ENCODE peak calls at places on chromosome 10, in five cellular contexts. A, Y, Z, E and B are unnamed samples. For H3K4me1, the result is how much of the 10 kb centered on the place peaks cover.

GRCh38 chr10:118626953-118627352 is 31.5 kb upstream of the PRLHR start:
- DNase-seq in A (no peak), Y (no peak), Z (no peak), E (no peak), B (no peak)

GRCh38 chr10:98047009-98047741 is 16.8 kb upstream of the CRTAC1 start:
- DNase-seq in E (peak), Z (no peak), Y (no peak), A (no peak), B (no peak)

GRCh38 chr10:62803993-62804383 is 532 bp upstream of the ADO start:
- DNase-seq in A (peak), Z (no peak), Y (no peak), E (no peak), B (no peak)

GRCh38 chr10:89589091-89589725 is 53.8 kb upstream of the SLC16A12 start:
- DNase-seq in E (no peak), A (no peak), Z (no peak), Y (no peak), B (no peak)

GRCh38 chr10:10872706-10873276 is 144.9 kb upstream of the CELF2 start:
- DNase-seq in E (no peak), Z (no peak), Y (no peak), A (peak), B (no peak)

GRCh38 chr10:124126711-124127385 is 33.5 kb upstream of the CHST15 start:
- DNase-seq in Y (no peak), E (no peak), Z (no peak), A (no peak), B (no peak)

GRCh38 chr10:12372846-12373245 is 23.5 kb downstream of the CAMK1D start:
- DNase-seq in Y (no peak), A (no peak), Z (no peak), E (no peak), B (no peak)

GRCh38 chr10:85858776-85859515 is 507.6 kb downstream of the GRID1 start:
- DNase-seq in Z (no peak), A (no peak), Y (no peak), E (no peak), B (no peak)

GRCh38 chr10:128064615-128065580 is 61.3 kb downstream of the MKI67 start:
- DNase-seq in Y (no peak), E (peak), A (peak), Z (no peak), B (peak)

GRCh38 chr10:70404906-70405824 is 1.2 kb downstream of the EIF4EBP2 start:
- DNase-seq in Z (peak), E (peak), Y (peak), A (peak), B (peak)

GRCh38 chr10:9792181-9792580 is 1225.5 kb upstream of the CELF2 start:
- DNase-seq in Y (no peak), A (no peak), Z (no peak), E (no peak), B (no peak)

GRCh38 chr10:96292971-96293909 is 11.0 kb upstream of the DNTT start:
- DNase-seq in E (no peak), A (peak), Z (peak), Y (no peak), B (no peak)

GRCh38 chr10:3495281-3495680 is 289.7 kb downstream of the KLF6 start:
- DNase-seq in A (no peak), Z (no peak), Y (no peak), E (no peak), B (no peak)

GRCh38 chr10:30447125-30447799 is 13.3 kb downstream of the MAP3K8 start:
- DNase-seq in E (no peak), Y (no peak), Z (no peak), A (peak), B (no peak)

GRCh38 chr10:45460235-45460878 is 86.3 kb downstream of the ALOX5 start:
- DNase-seq in Y (no peak), A (no peak), E (no peak), Z (no peak), B (no peak)

GRCh38 chr10:121627810-121628209 is 29.6 kb upstream of the FGFR2 start:
- DNase-seq in E (no peak), A (no peak), Y (no peak), Z (no peak), B (no peak)

DNA sequence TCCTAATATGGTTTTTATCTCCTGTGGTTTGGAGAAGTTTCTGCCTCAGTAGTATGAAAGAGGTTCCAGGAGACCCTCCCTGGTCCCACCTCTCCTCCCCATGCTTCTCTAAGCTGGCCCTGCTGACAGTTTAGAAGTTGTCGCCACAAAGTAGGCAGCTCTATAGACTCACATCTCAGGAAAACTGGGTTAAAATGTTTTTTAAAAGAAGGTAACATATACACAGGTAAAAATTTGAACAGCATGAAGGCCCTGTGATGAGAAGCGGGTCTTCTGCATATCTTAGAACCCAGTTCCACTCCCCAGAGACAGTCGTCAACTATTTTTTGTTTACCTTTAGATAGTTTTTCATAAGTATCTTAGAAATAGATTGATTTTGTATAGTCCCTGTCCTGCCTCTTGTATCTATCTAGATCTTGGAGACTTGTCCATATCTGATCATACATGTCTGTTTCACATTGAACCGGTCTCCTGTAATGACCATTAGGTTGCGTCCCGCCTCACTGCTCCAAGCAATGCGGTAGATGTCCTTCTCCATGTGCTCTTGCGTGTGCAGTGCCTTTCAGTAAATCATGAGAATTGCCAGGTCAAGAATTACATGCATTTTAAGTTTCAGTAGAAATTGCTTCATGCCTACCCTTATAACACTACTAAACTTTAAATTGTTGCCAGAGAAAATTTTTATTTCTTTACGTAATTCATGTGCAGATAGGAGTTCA is 2.2 kb downstream of the DUSP5 start:
- DNase-seq in Y (no peak), Z (no peak), A (peak), E (no peak), B (no peak)
- H3K4me3 ChIP-seq in Y (peak), Z (peak), A (peak), E (peak), B (peak)

DNA sequence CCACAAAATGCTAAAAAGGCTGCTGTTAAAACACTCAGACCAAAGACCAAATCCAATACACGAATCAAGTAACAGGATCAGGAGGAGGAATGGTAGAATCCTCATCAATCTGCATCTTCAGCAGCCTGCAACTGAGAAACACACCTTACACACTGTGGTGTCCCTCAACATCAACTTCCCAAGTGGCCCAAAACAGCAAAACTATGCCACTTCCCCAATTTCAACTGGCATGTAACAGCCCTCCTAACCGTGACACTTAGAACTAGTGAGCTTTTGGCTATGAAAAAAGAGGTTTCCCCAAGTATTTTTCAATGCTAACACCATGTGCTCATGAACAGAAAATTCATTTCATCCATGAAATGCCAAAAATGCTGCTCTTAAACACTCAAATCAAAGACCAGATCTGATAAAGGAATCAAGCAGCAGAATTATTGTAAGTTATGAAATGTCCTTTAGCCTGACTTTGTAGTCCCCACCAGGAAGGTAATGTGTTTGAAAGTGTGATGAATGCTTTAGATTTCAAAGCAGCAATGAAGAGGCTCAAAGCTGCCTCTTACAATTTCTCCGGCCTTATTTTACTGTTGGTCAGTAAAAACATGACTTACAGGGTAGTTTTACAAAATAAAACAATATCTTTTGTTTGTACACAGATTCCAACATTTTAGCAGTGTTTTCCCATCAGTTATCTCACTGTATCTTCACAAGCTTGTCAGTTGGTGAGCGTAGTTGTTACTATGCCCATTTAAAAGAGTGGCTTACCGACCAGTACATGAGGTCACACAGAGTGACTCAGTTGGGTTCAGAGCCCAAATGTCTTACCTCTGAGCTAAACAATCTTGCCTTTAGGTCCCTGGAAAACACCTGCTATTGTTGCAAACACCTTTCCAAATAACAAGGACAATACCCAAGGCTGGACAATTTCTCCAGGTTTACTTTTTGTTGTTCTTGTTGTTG is 65.7 kb upstream of the ASAH2 start:
- DNase-seq in Y (no peak), Z (no peak), E (no peak), A (no peak), B (no peak)
- H3K4me1 ChIP-seq in Y (under half), Z (under half), E (under half), A (under half), B (under half)

DNA sequence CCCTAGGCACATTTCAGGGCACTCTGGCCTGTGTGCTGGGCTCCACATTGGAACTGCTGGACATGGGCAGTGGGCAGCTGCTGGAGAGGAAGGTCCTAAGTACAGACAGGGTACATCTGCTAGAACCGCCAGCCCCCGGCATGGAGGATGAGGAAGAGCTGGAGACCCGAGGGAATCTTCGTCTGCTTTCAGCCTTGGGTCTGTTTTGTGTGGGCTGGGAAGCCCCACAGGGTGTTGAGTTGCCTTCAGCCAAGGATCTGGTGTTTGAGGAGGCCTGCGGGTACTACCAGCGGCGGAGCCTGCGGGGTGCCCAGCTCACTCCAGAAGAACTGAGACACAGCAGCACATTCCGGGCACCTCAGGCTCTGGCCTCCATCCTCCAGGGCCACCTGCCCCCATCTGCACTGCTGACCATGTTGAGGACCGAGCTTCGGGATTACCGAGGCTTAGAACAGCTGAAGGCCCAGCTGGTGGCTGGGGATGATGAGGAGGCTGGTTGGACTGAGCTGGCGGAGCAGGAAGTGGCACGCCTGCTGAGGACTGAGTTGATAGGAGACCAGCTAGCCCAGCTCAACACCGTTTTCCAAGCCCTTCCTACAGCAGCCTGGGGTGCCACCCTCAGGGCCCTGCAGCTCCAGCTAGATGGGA is 1.4 kb downstream of the HPS6 start:
- DNase-seq in E (no peak), Y (peak), A (no peak), Z (no peak), B (no peak)
- H3K4me3 ChIP-seq in E (peak), Y (peak), A (peak), Z (peak), B (peak)

GRCh38 chr10:104321716-104322415 is 16.4 kb downstream of the ITPRIP start:
- DNase-seq in Z (no peak), E (no peak), A (no peak), Y (no peak), B (no peak)

GRCh38 chr10:104322416-104322782 is 15.9 kb downstream of the ITPRIP start:
- DNase-seq in Z (no peak), Y (no peak), A (no peak), E (no peak), B (peak)

GRCh38 chr10:104323721-104324686 is 14.3 kb downstream of the ITPRIP start:
- DNase-seq in Y (no peak), E (no peak), Z (no peak), A (no peak), B (peak)

GRCh38 chr10:104324931-104325330 is 13.3 kb downstream of the ITPRIP start:
- DNase-seq in A (no peak), Z (no peak), E (no peak), Y (no peak), B (no peak)

DNA sequence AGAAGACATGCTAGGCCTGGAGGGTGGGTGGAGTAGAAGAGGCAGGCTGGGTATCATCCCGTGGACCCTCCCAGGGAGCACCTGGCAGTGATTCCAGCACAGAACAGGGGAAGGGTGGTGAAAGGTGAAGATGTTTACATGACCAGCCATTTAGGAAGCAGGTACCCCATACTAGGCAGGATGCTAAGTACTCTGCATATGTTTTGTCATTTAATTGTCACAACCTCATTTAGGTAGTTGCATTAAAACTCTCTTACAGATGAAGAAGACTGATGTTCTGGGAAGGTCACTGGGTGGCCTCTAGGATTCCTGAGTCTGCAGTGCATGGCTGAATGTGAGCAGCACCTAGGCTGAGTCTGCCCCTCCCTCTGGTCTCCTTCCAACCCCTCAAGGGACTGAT is 15.2 kb downstream of the ITPRIP start:
- DNase-seq in Y (no peak), A (no peak), Z (no peak), E (no peak), B (no peak)
- H3K4me1 ChIP-seq in Y (half or more), A (under half), Z (under half), E (half or more), B (half or more)

GRCh38 chr10:73744690-73744994 is 470 bp downstream of the SEC24C start:
- DNase-seq in Y (peak), E (no peak), A (peak), Z (peak), B (peak)
- H3K4me3 ChIP-seq in Y (peak), E (peak), A (peak), Z (peak), B (peak)